ENCODE peak calls at places on chromosomes 12 and 14, in six cellular contexts. One of them, this sample, is unnamed.

GRCh38 chr12:59736786-59737185 is 141.0 kb downstream of the SLC16A7 start:
- DNase-seq in left ventricle myocardium inferior: no peak
- DNase-seq in transverse colon: no peak
- DNase-seq in H9: no peak
- DNase-seq in aorta: no peak
- DNase-seq in small intestine: no peak
- DNase-seq in this sample: no peak

GRCh38 chr14:104547310-104547997 is 32.1 kb upstream of the C14orf180 start:
- DNase-seq in left ventricle myocardium inferior: no peak
- DNase-seq in H9: no peak
- DNase-seq in small intestine: no peak
- DNase-seq in transverse colon: no peak
- DNase-seq in aorta: no peak
- DNase-seq in this sample: no peak

GRCh38 chr12:124940143-124940392 is 25.6 kb upstream of the UBC start:
- DNase-seq in left ventricle myocardium inferior: no peak
- DNase-seq in transverse colon: no peak
- DNase-seq in small intestine: no peak
- DNase-seq in H9: no peak
- DNase-seq in aorta: no peak
- DNase-seq in this sample: no peak

GRCh38 chr12:122067966-122068365 is 10.6 kb upstream of the MLXIP start:
- DNase-seq in transverse colon: peak; percentile 75
- DNase-seq in aorta: no peak
- DNase-seq in H9: no peak
- DNase-seq in left ventricle myocardium inferior: no peak
- DNase-seq in small intestine: no peak
- DNase-seq in this sample: no peak

GRCh38 chr12:65364021-65364420 is 85.5 kb downstream of the MSRB3 start:
- DNase-seq in transverse colon: no peak
- DNase-seq in H9: no peak
- DNase-seq in aorta: no peak
- DNase-seq in small intestine: no peak
- DNase-seq in left ventricle myocardium inferior: no peak
- DNase-seq in this sample: no peak

GRCh38 chr14:105941226-105942166 is 415.1 kb downstream of the TMEM121 start:
- DNase-seq in H9: no peak
- DNase-seq in aorta: no peak
- DNase-seq in left ventricle myocardium inferior: no peak
- DNase-seq in small intestine: no peak
- DNase-seq in transverse colon: no peak
- DNase-seq in this sample: no peak

GRCh38 chr14:95472819-95473251 is 43.6 kb downstream of the SYNE3 start:
- DNase-seq in transverse colon: no peak
- DNase-seq in H9: no peak
- DNase-seq in small intestine: no peak
- DNase-seq in aorta: no peak
- DNase-seq in left ventricle myocardium inferior: no peak
- DNase-seq in this sample: no peak

GRCh38 chr14:56664811-56665421 is 85.3 kb downstream of the TMEM260 start:
- DNase-seq in transverse colon: no peak
- DNase-seq in small intestine: no peak
- DNase-seq in H9: no peak
- DNase-seq in aorta: no peak
- DNase-seq in left ventricle myocardium inferior: no peak
- DNase-seq in this sample: no peak

GRCh38 chr12:123237646-123238329 is 4.6 kb downstream of the MTRFR start:
- DNase-seq in small intestine: peak; percentile 70
- DNase-seq in aorta: peak; percentile 84
- DNase-seq in H9: peak; percentile 53
- DNase-seq in left ventricle myocardium inferior: peak; percentile 64
- DNase-seq in transverse colon: peak; percentile 72
- DNase-seq in this sample: peak; percentile 65

GRCh38 chr14:22570132-22570949 is 18.7 kb downstream of the DAD1 start:
- DNase-seq in aorta: peak; percentile 65
- DNase-seq in left ventricle myocardium inferior: no peak
- DNase-seq in transverse colon: peak; percentile 81
- DNase-seq in H9: peak; percentile 90
- DNase-seq in small intestine: peak; percentile 87
- DNase-seq in this sample: peak; percentile 82

GRCh38 chr12:96015672-96016071 is 19.5 kb upstream of the HAL start:
- DNase-seq in left ventricle myocardium inferior: peak; percentile 16
- DNase-seq in aorta: peak; percentile 44
- DNase-seq in H9: peak; percentile 55
- DNase-seq in small intestine: peak; percentile 15
- DNase-seq in transverse colon: no peak
- DNase-seq in this sample: no peak

GRCh38 chr14:61460063-61460462 is 138.7 kb downstream of the PRKCH start:
- DNase-seq in small intestine: no peak
- DNase-seq in transverse colon: no peak
- DNase-seq in H9: no peak
- DNase-seq in aorta: no peak
- DNase-seq in left ventricle myocardium inferior: no peak
- DNase-seq in this sample: no peak

GRCh38 chr14:49677643-49678042 is 10.4 kb downstream of the POLE2 start:
- DNase-seq in H9: no peak
- DNase-seq in aorta: no peak
- DNase-seq in left ventricle myocardium inferior: no peak
- DNase-seq in small intestine: no peak
- DNase-seq in transverse colon: no peak
- DNase-seq in this sample: no peak

GRCh38 chr14:60965402-60965801 is 15.5 kb downstream of the TRMT5 start:
- DNase-seq in left ventricle myocardium inferior: no peak
- DNase-seq in transverse colon: no peak
- DNase-seq in aorta: no peak
- DNase-seq in H9: no peak
- DNase-seq in small intestine: no peak
- DNase-seq in this sample: no peak

GRCh38 chr14:96253140-96253539 is 2.9 kb upstream of the BDKRB1 start:
- DNase-seq in left ventricle myocardium inferior: no peak
- DNase-seq in transverse colon: no peak
- DNase-seq in aorta: no peak
- DNase-seq in H9: peak; percentile 46
- DNase-seq in small intestine: no peak
- DNase-seq in this sample: no peak

GRCh38 chr12:116210131-116210530 is 67.4 kb downstream of the MED13L start:
- DNase-seq in H9: no peak
- DNase-seq in left ventricle myocardium inferior: no peak
- DNase-seq in small intestine: no peak
- DNase-seq in transverse colon: no peak
- DNase-seq in aorta: no peak
- DNase-seq in this sample: no peak

GRCh38 chr14:103886304-103887169 is 39.2 kb upstream of the PPP1R13B start:
- DNase-seq in aorta: no peak
- DNase-seq in H9: peak; percentile 64
- DNase-seq in small intestine: no peak
- DNase-seq in transverse colon: no peak
- DNase-seq in left ventricle myocardium inferior: no peak
- DNase-seq in this sample: no peak

GRCh38 chr12:88932457-88932856 is 352.2 kb upstream of the KITLG start:
- DNase-seq in small intestine: peak; percentile 81
- DNase-seq in left ventricle myocardium inferior: no peak
- DNase-seq in transverse colon: no peak
- DNase-seq in aorta: no peak
- DNase-seq in H9: no peak
- DNase-seq in this sample: no peak

GRCh38 chr14:47541652-47542051 is 133.8 kb downstream of the MDGA2 start:
- DNase-seq in H9: no peak
- DNase-seq in aorta: no peak
- DNase-seq in left ventricle myocardium inferior: no peak
- DNase-seq in transverse colon: no peak
- DNase-seq in small intestine: no peak
- DNase-seq in this sample: no peak

GRCh38 chr14:32620303-32620702 is 291.2 kb downstream of the AKAP6 start:
- DNase-seq in aorta: no peak
- DNase-seq in left ventricle myocardium inferior: no peak
- DNase-seq in small intestine: no peak
- DNase-seq in H9: no peak
- DNase-seq in transverse colon: no peak
- DNase-seq in this sample: no peak

GRCh38 chr12:65829716-65830115 is 5.4 kb downstream of the HMGA2 start:
- DNase-seq in small intestine: no peak
- DNase-seq in left ventricle myocardium inferior: no peak
- DNase-seq in transverse colon: no peak
- DNase-seq in H9: no peak
- DNase-seq in aorta: no peak
- DNase-seq in this sample: no peak

GRCh38 chr14:55578511-55578910 is 1.5 kb upstream of the KTN1 start:
- DNase-seq in H9: no peak
- DNase-seq in transverse colon: no peak
- DNase-seq in aorta: no peak
- DNase-seq in small intestine: no peak
- DNase-seq in left ventricle myocardium inferior: no peak
- DNase-seq in this sample: no peak

GRCh38 chr12:76515271-76515670 is 44.3 kb downstream of the OSBPL8 start:
- DNase-seq in H9: no peak
- DNase-seq in left ventricle myocardium inferior: no peak
- DNase-seq in small intestine: no peak
- DNase-seq in transverse colon: no peak
- DNase-seq in aorta: no peak
- DNase-seq in this sample: no peak

GRCh38 chr12:113086249-113087164 is 30.0 kb downstream of the DTX1 start:
- DNase-seq in small intestine: peak; percentile 32
- DNase-seq in H9: no peak
- DNase-seq in aorta: no peak
- DNase-seq in left ventricle myocardium inferior: no peak
- DNase-seq in transverse colon: peak; percentile 50
- DNase-seq in this sample: no peak

DNA sequence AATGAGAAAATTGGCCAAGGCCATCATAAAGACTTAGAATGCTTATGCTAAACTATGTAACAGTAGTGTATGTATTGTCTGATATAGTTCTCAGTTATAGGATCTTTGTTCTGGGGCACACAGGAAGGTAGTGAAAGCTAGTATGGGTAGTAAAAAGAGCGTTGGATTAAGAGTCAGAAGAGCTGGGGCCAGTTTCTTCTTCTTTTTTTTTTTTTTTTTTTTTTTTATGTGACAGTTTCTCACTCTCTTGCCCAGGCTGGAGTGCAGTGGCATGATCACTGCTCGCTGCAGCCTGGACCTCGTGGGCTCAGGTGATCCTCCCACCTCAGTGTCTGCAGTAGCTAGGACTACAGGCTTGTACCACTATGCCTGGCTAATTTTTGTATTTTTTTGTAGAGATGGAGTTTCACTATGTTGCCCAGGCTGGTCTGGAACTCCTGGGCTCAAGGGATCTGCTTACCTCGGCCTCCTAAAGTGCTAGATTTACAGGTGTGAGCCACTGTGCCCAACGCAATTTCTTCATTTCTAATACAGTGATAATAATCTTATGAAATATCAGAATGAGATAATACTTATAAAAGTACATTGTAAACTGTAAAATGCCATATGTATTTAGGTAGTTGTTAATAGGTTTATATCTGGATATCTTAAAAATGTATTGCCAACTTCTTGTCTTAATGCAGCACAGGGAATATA is 7.4 kb downstream of the MDM2 start:
- DNase-seq in H9: no peak
- DNase-seq in small intestine: no peak
- DNase-seq in left ventricle myocardium inferior: no peak
- DNase-seq in transverse colon: no peak
- DNase-seq in aorta: no peak
- DNase-seq in this sample: no peak
- H3K4me1 ChIP-seq in H9: no peaks in the 10 kb centered on the region
- H3K4me1 ChIP-seq in small intestine: no peaks in the 10 kb centered on the region
- H3K4me1 ChIP-seq in left ventricle myocardium inferior: peaks cover 58% of the 10 kb centered on the region
- H3K4me1 ChIP-seq in transverse colon: peaks cover 38% of the 10 kb centered on the region
- H3K4me1 ChIP-seq in aorta: no peaks in the 10 kb centered on the region
- H3K4me1 ChIP-seq in this sample: peaks cover 46% of the 10 kb centered on the region

DNA sequence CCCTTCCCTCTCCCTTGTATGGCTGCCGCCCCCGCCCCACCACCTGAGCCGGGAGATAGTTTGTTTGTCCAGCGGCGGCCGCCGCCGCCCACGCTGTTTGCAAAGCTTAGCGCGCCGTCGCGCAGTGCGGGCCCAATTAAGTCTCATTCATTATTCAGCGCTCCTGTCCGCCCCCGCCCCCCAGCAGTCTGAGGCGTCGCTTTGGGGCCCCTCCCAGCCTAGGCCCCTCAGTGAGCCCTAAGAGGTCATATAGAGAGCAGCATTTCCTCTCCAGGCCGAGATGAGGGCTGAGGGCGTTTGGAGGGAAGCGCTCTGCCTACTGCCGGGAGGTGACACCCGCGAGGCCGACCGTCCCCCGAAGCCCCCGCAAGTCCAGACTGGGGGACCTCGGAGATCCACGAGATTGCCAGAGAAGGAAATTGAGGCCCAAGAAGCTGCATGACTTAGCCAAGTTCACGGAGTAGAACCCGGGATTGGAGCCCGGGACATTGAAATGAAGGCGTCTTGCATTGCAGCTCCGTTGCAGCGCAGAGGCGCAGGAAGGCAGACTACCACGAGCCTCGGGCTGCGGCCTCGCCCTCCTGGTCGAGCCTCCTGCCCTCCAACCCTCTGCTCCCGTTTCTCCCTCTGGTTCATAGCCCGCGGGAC is at the start of gene DNAJC22:
- DNase-seq in H9: peak; percentile 67
- DNase-seq in small intestine: no peak
- DNase-seq in left ventricle myocardium inferior: no peak
- DNase-seq in aorta: no peak
- DNase-seq in transverse colon: peak; percentile 38
- DNase-seq in this sample: peak; percentile 48
- H3K27ac ChIP-seq in H9: no peak within 1 kb of the TSS
- H3K27ac ChIP-seq in small intestine: no peak within 1 kb of the TSS
- H3K27ac ChIP-seq in left ventricle myocardium inferior: no peak within 1 kb of the TSS
- H3K27ac ChIP-seq in aorta: no peak within 1 kb of the TSS
- H3K27ac ChIP-seq in transverse colon: peak within 1 kb of the TSS; percentile 24
- H3K27ac ChIP-seq in this sample: no peak within 1 kb of the TSS

GRCh38 chr14:99168330-99168729 is 103.7 kb downstream of the BCL11B start:
- DNase-seq in H9: peak; percentile 10
- DNase-seq in transverse colon: no peak
- DNase-seq in aorta: no peak
- DNase-seq in small intestine: no peak
- DNase-seq in left ventricle myocardium inferior: no peak
- DNase-seq in this sample: no peak
- H3K9me3 ChIP-seq in H9: no peaks in the 10 kb centered on the region
- H3K9me3 ChIP-seq in transverse colon: no peaks in the 10 kb centered on the region
- H3K9me3 ChIP-seq in aorta: no peaks in the 10 kb centered on the region
- H3K9me3 ChIP-seq in small intestine: no peaks in the 10 kb centered on the region
- H3K9me3 ChIP-seq in left ventricle myocardium inferior: no peaks in the 10 kb centered on the region
- H3K9me3 ChIP-seq in this sample: no peaks in the 10 kb centered on the region

GRCh38 chr12:94239332-94239731 is 91.0 kb downstream of the PLXNC1 start:
- DNase-seq in transverse colon: no peak
- DNase-seq in H9: no peak
- DNase-seq in aorta: no peak
- DNase-seq in small intestine: no peak
- DNase-seq in left ventricle myocardium inferior: no peak
- DNase-seq in this sample: no peak

GRCh38 chr12:94235894-94236293 is 87.5 kb downstream of the PLXNC1 start:
- DNase-seq in small intestine: no peak
- DNase-seq in left ventricle myocardium inferior: no peak
- DNase-seq in transverse colon: no peak
- DNase-seq in aorta: no peak
- DNase-seq in H9: no peak
- DNase-seq in this sample: no peak

GRCh38 chr12:94242871-94243270 is 94.5 kb downstream of the PLXNC1 start:
- DNase-seq in aorta: peak; percentile 72
- DNase-seq in H9: no peak
- DNase-seq in small intestine: no peak
- DNase-seq in left ventricle myocardium inferior: peak; percentile 28
- DNase-seq in transverse colon: no peak
- DNase-seq in this sample: no peak

GRCh38 chr12:94244165-94245133 is 96.1 kb downstream of the PLXNC1 start:
- DNase-seq in left ventricle myocardium inferior: no peak
- DNase-seq in aorta: peak; percentile 67
- DNase-seq in small intestine: peak; percentile 21
- DNase-seq in transverse colon: peak; percentile 52
- DNase-seq in H9: no peak
- DNase-seq in this sample: peak; percentile 47

GRCh38 chr12:94240171-94240570 is 91.8 kb downstream of the PLXNC1 start:
- DNase-seq in H9: no peak
- DNase-seq in aorta: no peak
- DNase-seq in transverse colon: peak; percentile 24
- DNase-seq in left ventricle myocardium inferior: no peak
- DNase-seq in small intestine: no peak
- DNase-seq in this sample: no peak
- H3K4me1 ChIP-seq in H9: no peaks in the 10 kb centered on the region
- H3K4me1 ChIP-seq in aorta: no peaks in the 10 kb centered on the region
- H3K4me1 ChIP-seq in transverse colon: no peaks in the 10 kb centered on the region
- H3K4me1 ChIP-seq in left ventricle myocardium inferior: no peaks in the 10 kb centered on the region
- H3K4me1 ChIP-seq in small intestine: peaks cover 4% of the 10 kb centered on the region
- H3K4me1 ChIP-seq in this sample: peaks cover 8% of the 10 kb centered on the region

This sample was measured in CD4-positive, CD25-positive, alpha-beta regulatory T cell.